ENCODE peak calls at places on chromosomes 13 and 19, in eight cellular contexts. P, W, C, Q, J, B, L and Z are unnamed samples.

GRCh38 chr13:45373116-45373606 is 32.2 kb upstream of the TPT1 start:
- DNase-seq in P (no peak), W (no peak), C (no peak), Q (no peak), J (no peak), B (no peak), L (no peak), Z (no peak)

GRCh38 chr13:38046049-38046376 is 176.4 kb upstream of the TRPC4 start:
- DNase-seq in P (no peak), W (no peak), C (no peak), Q (no peak), J (no peak), B (no peak), L (no peak), Z (no peak)

GRCh38 chr13:31794452-31794851 is 55.1 kb downstream of the RXFP2 start:
- DNase-seq in P (no peak), W (no peak), C (no peak), Q (no peak), J (no peak), B (no peak), L (no peak), Z (no peak)

GRCh38 chr19:35486268-35486708 is 4.0 kb downstream of the KRTDAP start:
- DNase-seq in P (no peak), W (no peak), C (no peak), Q (no peak), J (no peak), B (no peak), L (no peak), Z (no peak)

GRCh38 chr13:37811441-37811840 is 58.1 kb downstream of the TRPC4 start:
- DNase-seq in P (no peak), W (no peak), C (no peak), Q (no peak), J (no peak), B (no peak), L (no peak), Z (no peak)

GRCh38 chr13:34682406-34682805 is 259.7 kb upstream of the NBEA start:
- DNase-seq in P (no peak), W (no peak), C (no peak), Q (no peak), J (no peak), B (no peak), L (no peak), Z (peak; percentile 78)

GRCh38 chr13:100139822-100140221 is 50.9 kb downstream of the PCCA start:
- DNase-seq in P (no peak), W (no peak), C (no peak), Q (no peak), J (no peak), B (no peak), L (no peak), Z (no peak)

GRCh38 chr19:50266896-50267295 is 62.3 kb downstream of the KCNC3 start:
- DNase-seq in P (no peak), W (no peak), C (no peak), Q (peak; percentile 52), J (no peak), B (no peak), L (peak; percentile 76), Z (no peak)

GRCh38 chr13:78131811-78132210 is 213.2 kb upstream of the EDNRB start:
- DNase-seq in P (no peak), W (no peak), C (no peak), Q (no peak), J (no peak), B (no peak), L (no peak), Z (no peak)

GRCh38 chr19:56282809-56283208 is 10.3 kb downstream of the EDDM13 start:
- DNase-seq in P (no peak), W (no peak), C (no peak), Q (no peak), J (no peak), B (peak; percentile 24), L (no peak), Z (no peak)

GRCh38 chr13:75132800-75133695 is 348.9 kb downstream of the TBC1D4 start:
- DNase-seq in P (no peak), W (no peak), C (no peak), Q (no peak), J (no peak), B (no peak), L (no peak), Z (no peak)

GRCh38 chr19:55549500-55550320 is 4.4 kb upstream of the SBK3 start:
- DNase-seq in P (no peak), W (no peak), C (no peak), Q (peak; percentile 98), J (no peak), B (no peak), L (no peak), Z (peak; percentile 83)

GRCh38 chr13:33284016-33284415 is 1.5 kb downstream of the STARD13 start:
- DNase-seq in P (no peak), W (no peak), C (no peak), Q (no peak), J (no peak), B (no peak), L (no peak), Z (no peak)

GRCh38 chr13:45941261-45941660 is 89.7 kb upstream of the SIAH3 start:
- DNase-seq in P (no peak), W (no peak), C (no peak), Q (no peak), J (no peak), B (no peak), L (no peak), Z (no peak)

GRCh38 chr19:51098366-51099069 is 9.7 kb downstream of the CTU1 start:
- DNase-seq in P (no peak), W (no peak), C (no peak), Q (peak; percentile 89), J (no peak), B (no peak), L (no peak), Z (no peak)

GRCh38 chr19:18450934-18451836 is 13.3 kb upstream of the ISYNA1 start:
- DNase-seq in P (peak; percentile 56), W (peak; percentile 59), C (peak; percentile 82), Q (peak; percentile 89), J (peak; percentile 87), B (peak; percentile 93), L (peak; percentile 100), Z (peak; percentile 89)

GRCh38 chr19:11963566-11964355 is 1.1 kb upstream of the ZNF763 start:
- DNase-seq in P (peak; percentile 71), W (peak; percentile 58), C (peak; percentile 65), Q (peak; percentile 94), J (peak; percentile 73), B (peak; percentile 89), L (peak; percentile 84), Z (peak; percentile 82)

GRCh38 chr13:106523566-106523965 is 11.9 kb downstream of the EFNB2 start:
- DNase-seq in P (peak; percentile 94), W (no peak), C (no peak), Q (no peak), J (no peak), B (no peak), L (no peak), Z (no peak)

GRCh38 chr13:42214445-42214844 is 57.5 kb upstream of the AKAP11 start:
- DNase-seq in P (no peak), W (no peak), C (no peak), Q (no peak), J (no peak), B (no peak), L (no peak), Z (no peak)

GRCh38 chr13:37442996-37443395 is 155.6 kb downstream of the POSTN start:
- DNase-seq in P (no peak), W (no peak), C (no peak), Q (no peak), J (no peak), B (no peak), L (no peak), Z (no peak)